ENCODE peak calls at places on chromosomes 13 and 19, in seven cellular contexts. S is breast epithelium, Q is psoas muscle, B is transverse colon, T is H9, E is mammary epithelial cell, U is PC-3. L is an unnamed sample. For H3K4me1 and H3K27me3, the result is how much of the 10 kb centered on the place peaks cover.

GRCh38 chr19:43432866-43433673 is 18.4 kb downstream of the TEX101 start:
- DNase-seq in S (peak), Q (peak), B (peak), T (peak), E (peak), U (peak), L (peak)

GRCh38 chr13:93927431-93927830 is 552.1 kb downstream of the DCT start:
- DNase-seq in S (no peak), Q (no peak), B (no peak), T (no peak), E (no peak), U (no peak), L (no peak)

GRCh38 chr19:22286151-22286810 is at the start of gene ZNF729:
- DNase-seq in S (peak), Q (no peak), B (no peak), T (no peak), E (no peak), U (no peak), L (no peak)

GRCh38 chr13:111005808-111006494 is 91.1 kb upstream of the ANKRD10 start:
- DNase-seq in S (no peak), Q (peak), B (peak), T (no peak), E (no peak), U (no peak), L (peak)

GRCh38 chr19:38979867-38980266 is 4.3 kb upstream of the FBXO17 start:
- DNase-seq in S (no peak), Q (no peak), B (no peak), T (no peak), E (no peak), U (no peak), L (no peak)

GRCh38 chr13:112724788-112725345 is 35.0 kb downstream of the ATP11A start:
- DNase-seq in S (no peak), Q (no peak), B (no peak), T (no peak), E (no peak), U (peak), L (no peak)

GRCh38 chr19:3469638-3470499 is 10.5 kb downstream of the SMIM24 start:
- DNase-seq in S (no peak), Q (peak), B (no peak), T (no peak), E (no peak), U (no peak), L (no peak)

GRCh38 chr13:34967851-34968562 is 25.9 kb downstream of the NBEA start:
- DNase-seq in S (no peak), Q (no peak), B (no peak), T (no peak), E (peak), U (peak), L (no peak)

GRCh38 chr13:52195052-52195837 is 35.8 kb upstream of the NEK3 start:
- DNase-seq in S (peak), Q (peak), B (peak), T (peak), E (peak), U (peak), L (peak)

GRCh38 chr13:28355822-28356371 is 139.0 kb downstream of the FLT1 start:
- DNase-seq in S (no peak), Q (no peak), B (no peak), T (no peak), E (no peak), U (no peak), L (no peak)

GRCh38 chr13:21511841-21512240 is 52.7 kb upstream of the ZDHHC20 start:
- DNase-seq in S (no peak), Q (no peak), B (no peak), T (no peak), E (peak), U (no peak), L (no peak)

GRCh38 chr13:64369121-64369520 is 2861.0 kb downstream of the PCDH9 start:
- DNase-seq in S (no peak), Q (no peak), B (no peak), T (no peak), E (no peak), U (no peak), L (no peak)

GRCh38 chr19:43462887-43463380 is 2.5 kb downstream of the LYPD3 start:
- DNase-seq in S (no peak), Q (no peak), B (no peak), T (no peak), E (no peak), U (no peak), L (no peak)

GRCh38 chr19:50835103-50835784 is 1.9 kb upstream of the KLK15 start:
- DNase-seq in S (no peak), Q (no peak), B (peak), T (no peak), E (peak), U (no peak), L (no peak)

GRCh38 chr19:44757057-44757734 is 8.7 kb downstream of the BCL3 start:
- DNase-seq in S (no peak), Q (peak), B (peak), T (no peak), E (no peak), U (no peak), L (peak)
- H3K4me1 ChIP-seq in S (under half), Q (under half), B (half or more), T (under half), E (under half), U (under half), L (half or more)

DNA sequence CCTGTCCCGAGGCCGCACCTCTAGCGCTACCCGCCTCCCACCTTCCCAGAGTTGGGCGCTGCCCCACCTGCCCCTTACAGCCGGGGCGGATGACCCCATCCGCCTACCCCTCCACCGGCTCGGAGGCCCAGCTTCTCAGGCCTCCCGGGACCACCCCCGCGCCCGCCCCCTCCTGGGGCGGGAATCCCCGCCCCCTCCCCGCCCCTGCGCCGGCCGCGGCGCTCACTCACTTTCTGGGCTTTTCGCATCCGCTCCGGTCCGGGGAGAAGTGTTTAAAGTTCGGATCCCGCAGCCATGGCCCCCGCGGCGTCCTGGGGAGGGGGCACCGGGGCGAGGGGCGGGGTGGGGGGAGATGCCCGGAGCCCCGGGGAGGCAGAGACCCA is 448 bp downstream of the ERFL start:
- DNase-seq in S (no peak), Q (no peak), B (peak), T (no peak), E (no peak), U (no peak), L (no peak)
- H3K27me3 ChIP-seq in S (under half), Q (half or more), B (half or more), T (half or more), E (under half), U (under half), L (half or more)

GRCh38 chr19:17754634-17755532 is 3.6 kb downstream of the FCHO1 start:
- DNase-seq in S (no peak), Q (no peak), B (no peak), T (no peak), E (no peak), U (no peak), L (no peak)

GRCh38 chr19:17751912-17752273 is 616 bp downstream of the FCHO1 start:
- DNase-seq in S (no peak), Q (no peak), B (no peak), T (no peak), E (no peak), U (no peak), L (no peak)

GRCh38 chr19:17755533-17755885 is 4.2 kb downstream of the FCHO1 start:
- DNase-seq in S (no peak), Q (no peak), B (no peak), T (no peak), E (no peak), U (no peak), L (no peak)

GRCh38 chr19:17752865-17753639 is 1.8 kb downstream of the FCHO1 start:
- DNase-seq in S (no peak), Q (no peak), B (no peak), T (no peak), E (no peak), U (no peak), L (no peak)

GRCh38 chr19:17753976-17754375 is 2.7 kb downstream of the FCHO1 start:
- DNase-seq in S (no peak), Q (no peak), B (no peak), T (no peak), E (no peak), U (no peak), L (no peak)
- H3K4me1 ChIP-seq in S (under half), Q (under half), B (under half), T (under half), E (under half), U (under half), L (under half)

GRCh38 chr19:7851623-7852500 is 21.8 kb downstream of the EVI5L start:
- DNase-seq in S (no peak), Q (no peak), B (no peak), T (no peak), E (no peak), U (no peak), L (no peak)

GRCh38 chr19:7855426-7856276 is 18.5 kb downstream of the PRR36 start:
- DNase-seq in S (no peak), Q (no peak), B (no peak), T (no peak), E (no peak), U (no peak), L (no peak)

GRCh38 chr19:7856277-7856581 is 18.0 kb downstream of the PRR36 start:
- DNase-seq in S (no peak), Q (no peak), B (no peak), T (no peak), E (no peak), U (no peak), L (no peak)

GRCh38 chr19:7852851-7853759 is 21.1 kb downstream of the PRR36 start:
- DNase-seq in S (peak), Q (peak), B (peak), T (peak), E (peak), U (peak), L (peak)

DNA sequence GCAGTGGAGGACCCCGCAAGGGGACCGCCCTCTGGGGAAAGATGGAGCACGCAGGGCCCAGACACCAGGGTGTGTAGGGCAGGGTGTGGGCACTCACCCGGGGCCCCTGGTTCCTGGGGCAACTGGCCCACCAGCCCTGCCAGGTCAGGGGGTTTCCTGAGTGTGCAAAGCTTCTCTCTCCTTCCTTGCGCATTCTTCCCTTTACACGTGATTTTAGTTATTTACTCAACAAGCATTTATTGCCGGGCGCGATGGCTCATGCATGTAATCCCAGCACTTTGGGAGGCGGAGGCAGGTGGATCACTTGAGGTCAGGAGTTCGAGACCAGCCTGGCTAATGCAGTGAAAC is 20.5 kb downstream of the PRR36 start:
- DNase-seq in S (no peak), Q (no peak), B (no peak), T (no peak), E (no peak), U (no peak), L (no peak)
- H3K27me3 ChIP-seq in S (under half), Q (under half), B (under half), T (under half), E (under half), U (under half), L (under half)

GRCh38 chr13:55069746-55070145 is 2041.1 kb downstream of the OLFM4 start:
- DNase-seq in S (no peak), Q (no peak), B (no peak), T (no peak), E (no peak), U (no peak), L (no peak)

GRCh38 chr13:55073000-55073399 is 2044.4 kb downstream of the OLFM4 start:
- DNase-seq in S (no peak), Q (no peak), B (no peak), T (no peak), E (no peak), U (no peak), L (no peak)
- H3K4me1 ChIP-seq in S (under half), Q (under half), B (under half), T (under half), E (under half), U (under half), L (under half)

GRCh38 chr19:30240904-30241695 is 131.1 kb upstream of the ZNF536 start:
- DNase-seq in S (no peak), Q (no peak), B (no peak), T (no peak), E (no peak), U (no peak), L (no peak)
- H3K27me3 ChIP-seq in S (under half), Q (under half), B (under half), T (under half), E (under half), U (under half), L (under half)

GRCh38 chr19:1810439-1811160 is 1.5 kb downstream of the ATP8B3 start:
- DNase-seq in S (no peak), Q (no peak), B (no peak), T (peak), E (no peak), U (no peak), L (no peak)
- H3K4me1 ChIP-seq in S (under half), Q (under half), B (under half), T (under half), E (under half), U (under half), L (under half)

DNA sequence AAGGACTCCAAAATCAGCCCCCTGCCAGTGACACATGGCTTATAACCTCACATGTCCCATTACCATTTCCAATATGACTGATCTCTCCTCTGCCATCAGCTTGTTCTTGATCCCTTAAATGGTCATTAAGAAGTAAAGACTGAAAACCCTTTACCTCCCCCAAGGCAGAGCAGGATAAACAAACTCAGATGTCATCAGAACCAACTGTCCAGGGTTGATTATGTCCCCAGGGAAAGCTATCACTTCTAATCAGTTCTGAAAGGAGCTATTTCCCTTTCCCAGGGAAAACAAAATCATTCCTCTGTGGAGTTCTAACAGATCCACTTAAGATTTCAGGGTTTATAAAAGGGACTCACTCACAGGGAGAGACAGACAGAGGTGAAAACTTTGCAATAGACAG is 350.9 kb downstream of the SUCLA2 start:
- DNase-seq in S (no peak), Q (no peak), B (no peak), T (no peak), E (no peak), U (no peak), L (no peak)
- H3K27me3 ChIP-seq in S (under half), Q (under half), B (under half), T (under half), E (under half), U (under half), L (under half)

GRCh38 chr13:26517931-26518330 is 39.6 kb upstream of the WASF3 start:
- DNase-seq in S (no peak), Q (no peak), B (no peak), T (no peak), E (no peak), U (no peak), L (no peak)
- H3K4me1 ChIP-seq in S (under half), Q (under half), B (under half), T (under half), E (under half), U (under half), L (under half)

DNA sequence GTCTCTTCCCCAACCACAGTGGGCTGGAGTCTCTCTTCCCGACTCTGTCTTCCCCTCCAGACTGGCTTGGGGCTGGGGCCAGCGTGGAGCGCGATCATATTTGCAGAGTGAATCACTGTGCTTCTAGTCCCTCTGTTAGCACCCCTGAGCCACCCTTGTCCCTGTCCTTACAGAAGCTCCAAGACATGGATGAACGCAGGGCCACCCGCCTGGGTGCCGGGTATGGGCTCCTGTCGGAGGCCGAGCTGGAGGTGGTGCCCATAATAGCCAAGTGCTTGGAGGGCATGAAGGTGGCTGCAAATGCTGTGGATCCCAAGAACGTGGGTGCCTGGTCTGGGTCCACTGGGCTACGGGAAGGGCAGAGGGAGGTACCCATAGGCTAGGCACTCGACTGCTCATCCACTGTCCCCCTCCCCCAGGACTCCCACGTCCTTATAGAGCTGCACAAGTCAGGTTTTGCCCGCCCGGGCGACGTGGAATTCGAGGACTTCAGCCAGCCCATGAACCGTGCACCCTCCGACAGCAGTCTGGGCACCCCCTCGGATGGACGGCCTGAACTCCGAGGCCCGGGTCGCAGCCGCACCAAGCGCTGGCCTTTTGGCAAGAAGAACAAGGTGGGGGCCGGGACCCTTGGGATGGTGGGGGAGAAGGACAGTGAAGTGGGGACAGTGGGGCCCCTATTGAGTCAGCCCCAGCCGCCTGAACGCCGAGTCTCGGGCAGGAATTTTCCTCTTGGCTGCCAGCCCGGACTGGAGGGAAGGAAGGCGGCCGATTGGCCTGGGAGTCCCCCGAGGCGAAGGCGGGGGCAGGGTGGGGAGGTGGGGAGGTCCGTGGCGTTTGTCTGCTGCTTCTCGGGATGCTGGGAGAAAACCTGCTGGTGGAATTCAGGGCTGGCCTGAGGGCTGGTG is 5.2 kb downstream of the TRIP10 start:
- DNase-seq in S (peak), Q (peak), B (peak), T (no peak), E (peak), U (peak), L (peak)
- H3K27me3 ChIP-seq in S (under half), Q (under half), B (under half), T (under half), E (under half), U (under half), L (under half)